ENCODE peak calls at places on chromosomes 5 and 9, in six cellular contexts. One of them, this sample, is unnamed.

GRCh38 chr5:14729448-14730385 is 65.2 kb downstream of the OTULIN start:
- DNase-seq in NCI-H526 treated with DMSO at 0.1 percent for 48 hours: no peak
- DNase-seq in HEK293T: no peak
- DNase-seq in dorsolateral prefrontal cortex: no peak
- DNase-seq in nephron progenitor cell: no peak
- DNase-seq in amygdala: no peak
- DNase-seq in this sample: no peak

GRCh38 chr9:91166796-91167366 is 194.8 kb downstream of the AUH start:
- DNase-seq in NCI-H526 treated with DMSO at 0.1 percent for 48 hours: no peak
- DNase-seq in HEK293T: no peak
- DNase-seq in dorsolateral prefrontal cortex: no peak
- DNase-seq in nephron progenitor cell: no peak
- DNase-seq in amygdala: no peak
- DNase-seq in this sample: peak

GRCh38 chr5:159208508-159209437 is 580 bp downstream of the RNF145 start:
- DNase-seq in NCI-H526 treated with DMSO at 0.1 percent for 48 hours: no peak
- DNase-seq in HEK293T: no peak
- DNase-seq in dorsolateral prefrontal cortex: no peak
- DNase-seq in nephron progenitor cell: peak
- DNase-seq in amygdala: peak
- DNase-seq in this sample: no peak

GRCh38 chr5:64773533-64773932 is 4.8 kb downstream of the CWC27 start:
- DNase-seq in NCI-H526 treated with DMSO at 0.1 percent for 48 hours: no peak
- DNase-seq in HEK293T: no peak
- DNase-seq in dorsolateral prefrontal cortex: no peak
- DNase-seq in nephron progenitor cell: no peak
- DNase-seq in amygdala: no peak
- DNase-seq in this sample: no peak

GRCh38 chr5:122291000-122291592 is 20.9 kb upstream of the SNCAIP start:
- DNase-seq in NCI-H526 treated with DMSO at 0.1 percent for 48 hours: no peak
- DNase-seq in HEK293T: no peak
- DNase-seq in dorsolateral prefrontal cortex: no peak
- DNase-seq in nephron progenitor cell: no peak
- DNase-seq in amygdala: no peak
- DNase-seq in this sample: no peak

GRCh38 chr5:110104048-110104725 is 414.5 kb downstream of the MAN2A1 start:
- DNase-seq in NCI-H526 treated with DMSO at 0.1 percent for 48 hours: no peak
- DNase-seq in HEK293T: no peak
- DNase-seq in dorsolateral prefrontal cortex: no peak
- DNase-seq in nephron progenitor cell: no peak
- DNase-seq in amygdala: no peak
- DNase-seq in this sample: no peak

GRCh38 chr9:106878943-106879916 is 16.3 kb downstream of the ZNF462 start:
- DNase-seq in NCI-H526 treated with DMSO at 0.1 percent for 48 hours: no peak
- DNase-seq in HEK293T: no peak
- DNase-seq in dorsolateral prefrontal cortex: peak
- DNase-seq in nephron progenitor cell: no peak
- DNase-seq in amygdala: no peak
- DNase-seq in this sample: peak

GRCh38 chr5:111668713-111669112 is 88.3 kb downstream of the NREP start:
- DNase-seq in NCI-H526 treated with DMSO at 0.1 percent for 48 hours: no peak
- DNase-seq in HEK293T: no peak
- DNase-seq in dorsolateral prefrontal cortex: no peak
- DNase-seq in nephron progenitor cell: no peak
- DNase-seq in amygdala: no peak
- DNase-seq in this sample: peak

GRCh38 chr5:132775439-132776076 is 1.5 kb downstream of the SEPTIN8 start:
- DNase-seq in NCI-H526 treated with DMSO at 0.1 percent for 48 hours: no peak
- DNase-seq in HEK293T: no peak
- DNase-seq in dorsolateral prefrontal cortex: no peak
- DNase-seq in nephron progenitor cell: no peak
- DNase-seq in amygdala: no peak
- DNase-seq in this sample: no peak

GRCh38 chr9:113953541-113953940 is 77.4 kb downstream of the ZNF618 start:
- DNase-seq in NCI-H526 treated with DMSO at 0.1 percent for 48 hours: no peak
- DNase-seq in HEK293T: no peak
- DNase-seq in dorsolateral prefrontal cortex: no peak
- DNase-seq in nephron progenitor cell: no peak
- DNase-seq in amygdala: no peak
- DNase-seq in this sample: peak

GRCh38 chr9:136941231-136942111 is 3.1 kb downstream of the FBXW5 start:
- DNase-seq in NCI-H526 treated with DMSO at 0.1 percent for 48 hours: no peak
- DNase-seq in HEK293T: no peak
- DNase-seq in dorsolateral prefrontal cortex: no peak
- DNase-seq in nephron progenitor cell: no peak
- DNase-seq in amygdala: no peak
- DNase-seq in this sample: no peak

GRCh38 chr5:31186672-31187267 is 6.7 kb upstream of the CDH6 start:
- DNase-seq in NCI-H526 treated with DMSO at 0.1 percent for 48 hours: no peak
- DNase-seq in HEK293T: peak
- DNase-seq in dorsolateral prefrontal cortex: no peak
- DNase-seq in nephron progenitor cell: no peak
- DNase-seq in amygdala: no peak
- DNase-seq in this sample: no peak

GRCh38 chr5:89712135-89712700 is 697.3 kb downstream of the CETN3 start:
- DNase-seq in NCI-H526 treated with DMSO at 0.1 percent for 48 hours: no peak
- DNase-seq in HEK293T: no peak
- DNase-seq in dorsolateral prefrontal cortex: no peak
- DNase-seq in nephron progenitor cell: no peak
- DNase-seq in amygdala: no peak
- DNase-seq in this sample: no peak

GRCh38 chr9:123373941-123374340 is 17.9 kb downstream of the CRB2 start:
- DNase-seq in NCI-H526 treated with DMSO at 0.1 percent for 48 hours: no peak
- DNase-seq in HEK293T: no peak
- DNase-seq in dorsolateral prefrontal cortex: no peak
- DNase-seq in nephron progenitor cell: peak
- DNase-seq in amygdala: peak
- DNase-seq in this sample: no peak

GRCh38 chr5:178326054-178326715 is 93.6 kb upstream of the PHYKPL start:
- DNase-seq in NCI-H526 treated with DMSO at 0.1 percent for 48 hours: no peak
- DNase-seq in HEK293T: no peak
- DNase-seq in dorsolateral prefrontal cortex: no peak
- DNase-seq in nephron progenitor cell: no peak
- DNase-seq in amygdala: no peak
- DNase-seq in this sample: no peak

GRCh38 chr9:76785501-76785900 is 21.3 kb downstream of the PCA3 start:
- DNase-seq in NCI-H526 treated with DMSO at 0.1 percent for 48 hours: no peak
- DNase-seq in HEK293T: no peak
- DNase-seq in dorsolateral prefrontal cortex: no peak
- DNase-seq in nephron progenitor cell: no peak
- DNase-seq in amygdala: no peak
- DNase-seq in this sample: no peak

GRCh38 chr9:96141666-96142065 is 160.3 kb downstream of the HSD17B3 start:
- DNase-seq in NCI-H526 treated with DMSO at 0.1 percent for 48 hours: no peak
- DNase-seq in HEK293T: no peak
- DNase-seq in dorsolateral prefrontal cortex: no peak
- DNase-seq in nephron progenitor cell: no peak
- DNase-seq in amygdala: no peak
- DNase-seq in this sample: no peak

GRCh38 chr5:134119720-134120119 is 5.2 kb downstream of the TCF7 start:
- DNase-seq in NCI-H526 treated with DMSO at 0.1 percent for 48 hours: no peak
- DNase-seq in HEK293T: no peak
- DNase-seq in dorsolateral prefrontal cortex: no peak
- DNase-seq in nephron progenitor cell: no peak
- DNase-seq in amygdala: no peak
- DNase-seq in this sample: no peak

GRCh38 chr9:18683312-18683711 is 209.4 kb downstream of the ADAMTSL1 start:
- DNase-seq in NCI-H526 treated with DMSO at 0.1 percent for 48 hours: no peak
- DNase-seq in HEK293T: no peak
- DNase-seq in dorsolateral prefrontal cortex: no peak
- DNase-seq in nephron progenitor cell: no peak
- DNase-seq in amygdala: no peak
- DNase-seq in this sample: no peak

GRCh38 chr5:171586436-171586835 is 167.0 kb downstream of the FGF18 start:
- DNase-seq in NCI-H526 treated with DMSO at 0.1 percent for 48 hours: no peak
- DNase-seq in HEK293T: no peak
- DNase-seq in dorsolateral prefrontal cortex: no peak
- DNase-seq in nephron progenitor cell: no peak
- DNase-seq in amygdala: no peak
- DNase-seq in this sample: no peak

GRCh38 chr5:17221843-17222614 is 4.6 kb downstream of the BASP1 start:
- DNase-seq in NCI-H526 treated with DMSO at 0.1 percent for 48 hours: no peak
- DNase-seq in HEK293T: no peak
- DNase-seq in dorsolateral prefrontal cortex: no peak
- DNase-seq in nephron progenitor cell: no peak
- DNase-seq in amygdala: no peak
- DNase-seq in this sample: no peak

GRCh38 chr9:81787747-81788632 is 98.6 kb upstream of the TLE1 start:
- DNase-seq in NCI-H526 treated with DMSO at 0.1 percent for 48 hours: no peak
- DNase-seq in HEK293T: no peak
- DNase-seq in dorsolateral prefrontal cortex: no peak
- DNase-seq in nephron progenitor cell: no peak
- DNase-seq in amygdala: no peak
- DNase-seq in this sample: peak

GRCh38 chr5:113299591-113299990 is 135.2 kb downstream of the TSSK1B start:
- DNase-seq in NCI-H526 treated with DMSO at 0.1 percent for 48 hours: no peak
- DNase-seq in HEK293T: no peak
- DNase-seq in dorsolateral prefrontal cortex: no peak
- DNase-seq in nephron progenitor cell: no peak
- DNase-seq in amygdala: no peak
- DNase-seq in this sample: no peak

GRCh38 chr9:134560206-134560605 is 81.4 kb upstream of the COL5A1 start:
- DNase-seq in NCI-H526 treated with DMSO at 0.1 percent for 48 hours: no peak
- DNase-seq in HEK293T: no peak
- DNase-seq in dorsolateral prefrontal cortex: peak
- DNase-seq in nephron progenitor cell: no peak
- DNase-seq in amygdala: no peak
- DNase-seq in this sample: no peak

GRCh38 chr5:2003206-2003605 is 120.5 kb upstream of the IRX4 start:
- DNase-seq in NCI-H526 treated with DMSO at 0.1 percent for 48 hours: no peak
- DNase-seq in HEK293T: no peak
- DNase-seq in dorsolateral prefrontal cortex: no peak
- DNase-seq in nephron progenitor cell: no peak
- DNase-seq in amygdala: no peak
- DNase-seq in this sample: no peak

GRCh38 chr9:119968837-119969707 is 599.8 kb upstream of the BRINP1 start:
- DNase-seq in NCI-H526 treated with DMSO at 0.1 percent for 48 hours: peak
- DNase-seq in HEK293T: peak
- DNase-seq in dorsolateral prefrontal cortex: peak
- DNase-seq in nephron progenitor cell: peak
- DNase-seq in amygdala: peak
- DNase-seq in this sample: peak

GRCh38 chr5:149018909-149019443 is 43.9 kb downstream of the SH3TC2 start:
- DNase-seq in NCI-H526 treated with DMSO at 0.1 percent for 48 hours: no peak
- DNase-seq in HEK293T: no peak
- DNase-seq in dorsolateral prefrontal cortex: no peak
- DNase-seq in nephron progenitor cell: no peak
- DNase-seq in amygdala: no peak
- DNase-seq in this sample: peak

GRCh38 chr5:119435436-119436132 is 16.7 kb upstream of the HSD17B4 start:
- DNase-seq in NCI-H526 treated with DMSO at 0.1 percent for 48 hours: no peak
- DNase-seq in HEK293T: peak
- DNase-seq in dorsolateral prefrontal cortex: peak
- DNase-seq in nephron progenitor cell: peak
- DNase-seq in amygdala: no peak
- DNase-seq in this sample: no peak

GRCh38 chr5:132103380-132103951 is 29.9 kb downstream of the CSF2 start:
- DNase-seq in NCI-H526 treated with DMSO at 0.1 percent for 48 hours: no peak
- DNase-seq in HEK293T: no peak
- DNase-seq in dorsolateral prefrontal cortex: no peak
- DNase-seq in nephron progenitor cell: no peak
- DNase-seq in amygdala: no peak
- DNase-seq in this sample: peak

GRCh38 chr9:86856259-86856658 is 91.0 kb downstream of the GAS1 start:
- DNase-seq in NCI-H526 treated with DMSO at 0.1 percent for 48 hours: no peak
- DNase-seq in HEK293T: no peak
- DNase-seq in dorsolateral prefrontal cortex: no peak
- DNase-seq in nephron progenitor cell: no peak
- DNase-seq in amygdala: no peak
- DNase-seq in this sample: no peak

GRCh38 chr9:14270358-14271077 is 43.4 kb downstream of the NFIB start:
- DNase-seq in NCI-H526 treated with DMSO at 0.1 percent for 48 hours: no peak
- DNase-seq in HEK293T: no peak
- DNase-seq in dorsolateral prefrontal cortex: no peak
- DNase-seq in nephron progenitor cell: no peak
- DNase-seq in amygdala: no peak
- DNase-seq in this sample: peak

GRCh38 chr5:127666043-127666716 is 17.3 kb downstream of the CTXN3 start:
- DNase-seq in NCI-H526 treated with DMSO at 0.1 percent for 48 hours: no peak
- DNase-seq in HEK293T: no peak
- DNase-seq in dorsolateral prefrontal cortex: no peak
- DNase-seq in nephron progenitor cell: no peak
- DNase-seq in amygdala: no peak
- DNase-seq in this sample: no peak

GRCh38 chr9:114789006-114789405 is 16.8 kb downstream of the TNFSF15 start:
- DNase-seq in NCI-H526 treated with DMSO at 0.1 percent for 48 hours: no peak
- DNase-seq in HEK293T: no peak
- DNase-seq in dorsolateral prefrontal cortex: no peak
- DNase-seq in nephron progenitor cell: no peak
- DNase-seq in amygdala: no peak
- DNase-seq in this sample: no peak

GRCh38 chr9:113695901-113696300 is 180.2 kb upstream of the ZNF618 start:
- DNase-seq in NCI-H526 treated with DMSO at 0.1 percent for 48 hours: no peak
- DNase-seq in HEK293T: no peak
- DNase-seq in dorsolateral prefrontal cortex: no peak
- DNase-seq in nephron progenitor cell: no peak
- DNase-seq in amygdala: no peak
- DNase-seq in this sample: no peak

GRCh38 chr5:141437208-141437607 is 6.9 kb downstream of the PCDHGA12 start:
- DNase-seq in NCI-H526 treated with DMSO at 0.1 percent for 48 hours: no peak
- DNase-seq in HEK293T: no peak
- DNase-seq in dorsolateral prefrontal cortex: no peak
- DNase-seq in nephron progenitor cell: no peak
- DNase-seq in amygdala: no peak
- DNase-seq in this sample: no peak

GRCh38 chr5:72151169-72151568 is 43.9 kb downstream of the MAP1B start:
- DNase-seq in NCI-H526 treated with DMSO at 0.1 percent for 48 hours: no peak
- DNase-seq in HEK293T: no peak
- DNase-seq in dorsolateral prefrontal cortex: no peak
- DNase-seq in nephron progenitor cell: no peak
- DNase-seq in amygdala: no peak
- DNase-seq in this sample: peak

GRCh38 chr5:35026280-35026840 is 21.4 kb downstream of the AGXT2 start:
- DNase-seq in NCI-H526 treated with DMSO at 0.1 percent for 48 hours: no peak
- DNase-seq in HEK293T: no peak
- DNase-seq in dorsolateral prefrontal cortex: no peak
- DNase-seq in nephron progenitor cell: no peak
- DNase-seq in amygdala: no peak
- DNase-seq in this sample: no peak